ENCODE peak calls at places on chromosomes 1 and 21, in nine cellular contexts. R is fibroblast of mammary gland; I is hippocampal formation; U is psoas muscle; T is mesothelial cell of epicardium; C is GM13977; P is CD8-positive, alpha-beta memory T cell; L is stimulated activated CD4-positive, alpha-beta T cell treated with anti-CD3 and anti-CD28 coated beads, Interleukin-1b, Interleukin-23, amount 100 ng/mL, for 1 hour; B is A172. M is an unnamed sample.

GRCh38 chr1:8222789-8223188 is 95.1 kb upstream of the SLC45A1 start:
- DNase-seq in P (no peak), R (no peak), T (no peak), I (no peak), L (no peak), C (no peak), U (no peak), B (no peak), M (no peak)

GRCh38 chr1:219812491-219813221 is 115.7 kb downstream of the SLC30A10 start:
- DNase-seq in L (no peak), U (no peak), T (peak), C (peak), R (peak), P (no peak), B (peak), I (peak), M (peak)

GRCh38 chr1:21022279-21023040 is 154.2 kb downstream of the EIF4G3 start:
- DNase-seq in P (peak), R (peak), C (peak), B (peak), T (no peak), L (no peak), U (no peak), I (no peak), M (peak)

GRCh38 chr1:214401666-214402065 is 120.7 kb downstream of the SMYD2 start:
- DNase-seq in B (no peak), U (no peak), P (no peak), L (no peak), I (no peak), C (no peak), R (no peak), T (no peak), M (no peak)

GRCh38 chr1:186340772-186341171 is 34.3 kb downstream of the TPR start:
- DNase-seq in T (no peak), C (no peak), R (no peak), L (no peak), P (no peak), U (no peak), B (no peak), I (no peak), M (no peak)

GRCh38 chr1:16367968-16368910 is 1.2 kb downstream of the SZRD1 start:
- DNase-seq in I (no peak), B (peak), L (no peak), P (no peak), R (no peak), U (peak), T (no peak), C (no peak), M (no peak)

GRCh38 chr1:202807367-202807925 is 775 bp downstream of the KDM5B start:
- DNase-seq in B (peak), U (peak), P (peak), L (peak), C (peak), R (no peak), I (no peak), T (peak), M (no peak)

GRCh38 chr1:102586022-102586421 is 522.3 kb downstream of the COL11A1 start:
- DNase-seq in C (no peak), B (no peak), R (no peak), T (no peak), L (no peak), P (no peak), I (no peak), U (no peak), M (no peak)

GRCh38 chr1:198265073-198265661 is 108.4 kb downstream of the NEK7 start:
- DNase-seq in T (no peak), R (no peak), P (no peak), U (no peak), C (no peak), L (no peak), I (no peak), B (no peak), M (no peak)

GRCh38 chr1:206839857-206840256 is 25.6 kb upstream of the IL20 start:
- DNase-seq in P (no peak), U (no peak), L (no peak), C (no peak), I (no peak), B (peak), T (no peak), R (peak), M (no peak)

GRCh38 chr1:230390371-230390770 is 35.8 kb downstream of the PGBD5 start:
- DNase-seq in L (no peak), C (no peak), T (no peak), B (no peak), U (no peak), P (no peak), I (no peak), R (no peak), M (no peak)

GRCh38 chr1:201170533-201171062 is 16.3 kb upstream of the TMEM9 start:
- DNase-seq in T (peak), B (peak), U (peak), C (peak), P (peak), L (peak), R (peak), I (peak), M (peak)

GRCh38 chr21:42163511-42163863 is 55.5 kb upstream of the ABCG1 start:
- DNase-seq in T (no peak), C (no peak), I (no peak), U (no peak), B (no peak), R (no peak), P (no peak), L (no peak), M (no peak)

GRCh38 chr1:18794561-18794960 is 64.9 kb downstream of the TAS1R2 start:
- DNase-seq in B (no peak), I (no peak), L (no peak), P (no peak), C (no peak), T (no peak), U (no peak), R (no peak), M (no peak)

GRCh38 chr1:85374160-85374559 is 90.8 kb downstream of the DDAH1 start:
- DNase-seq in P (no peak), R (peak), L (no peak), T (no peak), C (no peak), U (no peak), I (no peak), B (peak), M (no peak)

GRCh38 chr1:225937048-225937968 is 3.7 kb downstream of the LEFTY2 start:
- DNase-seq in I (no peak), L (no peak), U (no peak), P (no peak), C (no peak), T (no peak), B (no peak), R (no peak), M (no peak)

M was measured in putamen.